ENCODE peak calls at places on chromosome 5, in ten cellular contexts. H, T, X, G, R, J, I, A, O and L are unnamed samples. For H3K4me1 and H3K9me3, the result is how much of the 10 kb centered on the place peaks cover.

GRCh38 chr5:56159521-56159947 is 73.6 kb downstream of the ANKRD55 start:
- DNase-seq in H (no peak), T (no peak), X (no peak), G (no peak), R (no peak), J (no peak), I (no peak), A (no peak), O (no peak), L (no peak)

GRCh38 chr5:142164315-142164714 is 55.7 kb downstream of the NDFIP1 start:
- DNase-seq in H (no peak), T (no peak), X (no peak), G (no peak), R (no peak), J (no peak), I (no peak), A (no peak), O (no peak), L (no peak)

GRCh38 chr5:133696006-133696584 is 83.8 kb upstream of the FSTL4 start:
- DNase-seq in H (no peak), T (no peak), X (no peak), G (no peak), R (no peak), J (no peak), I (no peak), A (no peak), O (no peak), L (no peak)

GRCh38 chr5:89513299-89514044 is 630.5 kb upstream of the MEF2C start:
- DNase-seq in H (no peak), T (no peak), X (no peak), G (no peak), R (no peak), J (no peak), I (no peak), A (no peak), O (no peak), L (no peak)

GRCh38 chr5:61416010-61416409 is 84.0 kb downstream of the ZSWIM6 start:
- DNase-seq in H (peak), T (no peak), X (no peak), G (no peak), R (no peak), J (peak), I (peak), A (no peak), O (no peak), L (no peak)

GRCh38 chr5:75909223-75909622 is 174.0 kb upstream of the SV2C start:
- DNase-seq in H (no peak), T (no peak), X (no peak), G (peak), R (no peak), J (no peak), I (no peak), A (no peak), O (no peak), L (no peak)

GRCh38 chr5:88678780-88679491 is 204.0 kb downstream of the MEF2C start:
- DNase-seq in H (no peak), T (no peak), X (no peak), G (no peak), R (no peak), J (no peak), I (no peak), A (no peak), O (no peak), L (no peak)

GRCh38 chr5:179765400-179765799 is 28.4 kb upstream of the LTC4S start:
- DNase-seq in H (peak), T (peak), X (no peak), G (peak), R (no peak), J (peak), I (no peak), A (no peak), O (peak), L (no peak)

GRCh38 chr5:78720997-78721396 is 72.4 kb upstream of the LHFPL2 start:
- DNase-seq in H (peak), T (no peak), X (no peak), G (no peak), R (no peak), J (no peak), I (no peak), A (no peak), O (peak), L (no peak)

GRCh38 chr5:138177936-138178515 is 404 bp downstream of the BRD8 start:
- DNase-seq in H (peak), T (peak), X (peak), G (peak), R (peak), J (peak), I (no peak), A (no peak), O (peak), L (peak)

GRCh38 chr5:74992791-74993190 is 59.6 kb downstream of the GCNT4 start:
- DNase-seq in H (peak), T (no peak), X (no peak), G (no peak), R (peak), J (no peak), I (no peak), A (no peak), O (no peak), L (no peak)

GRCh38 chr5:73437126-73438047 is 11.2 kb downstream of the FOXD1 start:
- DNase-seq in H (peak), T (no peak), X (no peak), G (peak), R (peak), J (peak), I (no peak), A (no peak), O (peak), L (no peak)

GRCh38 chr5:68194405-68194804 is 21.2 kb upstream of the PIK3R1 start:
- DNase-seq in H (no peak), T (no peak), X (no peak), G (no peak), R (no peak), J (no peak), I (no peak), A (no peak), O (no peak), L (no peak)

GRCh38 chr5:96662725-96663513 is 743 bp downstream of the CAST start:
- DNase-seq in H (peak), T (peak), X (peak), G (peak), R (peak), J (peak), I (peak), A (peak), O (peak), L (peak)

GRCh38 chr5:126395627-126396026 is 27.6 kb upstream of the GRAMD2B start:
- DNase-seq in H (no peak), T (no peak), X (no peak), G (no peak), R (peak), J (no peak), I (no peak), A (no peak), O (no peak), L (no peak)

GRCh38 chr5:140946578-140946977 is 19.7 kb upstream of the PCDHAC2 start:
- DNase-seq in H (peak), T (no peak), X (no peak), G (no peak), R (no peak), J (no peak), I (no peak), A (no peak), O (no peak), L (no peak)

GRCh38 chr5:36655171-36655570 is 48.8 kb downstream of the SLC1A3 start:
- DNase-seq in H (no peak), T (peak), X (no peak), G (no peak), R (no peak), J (peak), I (peak), A (no peak), O (no peak), L (no peak)

GRCh38 chr5:90981177-90981576 is 401.9 kb downstream of the ARRDC3 start:
- DNase-seq in H (no peak), T (no peak), X (no peak), G (no peak), R (no peak), J (no peak), I (no peak), A (no peak), O (no peak), L (no peak)

GRCh38 chr5:89613222-89613956 is 730.4 kb upstream of the MEF2C start:
- DNase-seq in H (peak), T (no peak), X (no peak), G (no peak), R (no peak), J (no peak), I (no peak), A (no peak), O (no peak), L (no peak)

GRCh38 chr5:35194636-35195471 is 35.4 kb downstream of the PRLR start:
- DNase-seq in H (no peak), T (no peak), X (no peak), G (no peak), R (peak), J (peak), I (no peak), A (no peak), O (no peak), L (no peak)

GRCh38 chr5:151718168-151718567 is 31.5 kb upstream of the SPARC start:
- DNase-seq in H (no peak), T (no peak), X (no peak), G (no peak), R (no peak), J (no peak), I (no peak), A (no peak), O (no peak), L (no peak)

GRCh38 chr5:170168002-170168401 is 62.3 kb downstream of the FOXI1 start:
- DNase-seq in H (no peak), T (no peak), X (no peak), G (no peak), R (no peak), J (no peak), I (no peak), A (no peak), O (no peak), L (no peak)

GRCh38 chr5:109676920-109677319 is 12.8 kb upstream of the MAN2A1 start:
- DNase-seq in H (no peak), T (no peak), X (no peak), G (no peak), R (no peak), J (no peak), I (no peak), A (no peak), O (no peak), L (no peak)

GRCh38 chr5:140298183-140298601 is 4.7 kb downstream of the PFDN1 start:
- DNase-seq in H (peak), T (no peak), X (no peak), G (no peak), R (no peak), J (peak), I (no peak), A (no peak), O (no peak), L (no peak)

GRCh38 chr5:72608297-72608696 is 101.1 kb upstream of the ZNF366 start:
- DNase-seq in H (no peak), T (no peak), X (no peak), G (peak), R (no peak), J (peak), I (no peak), A (peak), O (no peak), L (no peak)

GRCh38 chr5:103487253-103487652 is 75.3 kb downstream of the NUDT12 start:
- DNase-seq in H (no peak), T (no peak), X (no peak), G (peak), R (no peak), J (peak), I (no peak), A (no peak), O (no peak), L (no peak)

GRCh38 chr5:66361070-66361469 is 217.0 kb downstream of the SREK1 start:
- DNase-seq in H (no peak), T (no peak), X (no peak), G (no peak), R (no peak), J (no peak), I (no peak), A (no peak), O (no peak), L (no peak)

GRCh38 chr5:44844744-44845143 is 36.0 kb downstream of the MRPS30 start:
- DNase-seq in H (peak), T (no peak), X (no peak), G (no peak), R (no peak), J (no peak), I (no peak), A (no peak), O (no peak), L (no peak)

GRCh38 chr5:119168401-119168800 is 97.5 kb downstream of the DMXL1 start:
- DNase-seq in H (peak), T (no peak), X (no peak), G (no peak), R (no peak), J (no peak), I (no peak), A (no peak), O (no peak), L (no peak)

GRCh38 chr5:58999804-59000595 is 417.1 kb downstream of the RAB3C start:
- DNase-seq in H (no peak), T (no peak), X (no peak), G (peak), R (no peak), J (no peak), I (no peak), A (no peak), O (peak), L (no peak)
- H3K27ac ChIP-seq in H (no peak), T (no peak), X (no peak), G (no peak), R (no peak), J (no peak), I (no peak), A (no peak), O (peak), L (no peak)

DNA sequence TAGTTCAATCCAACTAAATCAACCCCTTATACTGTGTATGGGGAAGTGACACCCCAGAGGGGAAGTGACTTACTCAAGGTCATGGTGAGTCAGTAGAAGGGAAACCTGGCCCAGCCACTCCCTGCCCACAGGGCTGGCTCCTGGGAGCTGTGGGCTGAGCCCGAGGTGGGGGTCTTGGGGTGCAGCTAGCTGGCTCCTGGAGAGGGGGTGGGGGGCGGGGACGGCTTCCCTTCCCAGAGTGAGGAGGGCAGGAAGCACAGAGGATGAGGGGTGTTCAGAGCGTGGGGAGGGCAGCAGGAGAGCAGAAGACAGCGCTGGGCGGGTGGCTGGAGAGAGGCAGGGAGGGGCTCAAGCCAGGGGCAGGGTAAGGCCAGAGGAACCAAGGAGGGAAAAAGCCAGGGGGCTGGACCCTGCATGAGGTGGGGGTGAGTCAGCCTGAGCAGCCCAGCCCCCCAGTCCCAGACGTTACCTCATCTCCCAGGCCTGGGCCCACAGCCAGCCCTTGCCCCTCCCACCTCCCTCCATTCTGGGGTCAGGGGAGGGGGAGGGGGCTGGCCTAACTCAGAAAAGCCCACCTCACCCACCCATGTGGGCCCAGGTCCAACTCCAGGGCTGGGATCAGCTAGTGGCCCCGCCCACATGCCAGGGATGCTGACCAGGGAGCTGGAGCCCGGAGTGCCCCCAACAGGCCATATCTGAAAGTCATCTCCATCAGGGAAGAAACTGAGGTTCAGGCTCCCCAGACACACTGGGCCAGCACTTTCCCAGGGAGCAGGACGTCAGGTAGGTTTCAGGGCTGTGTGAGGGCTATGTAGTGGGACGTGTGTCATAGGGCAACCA is 2.8 kb downstream of the PDLIM7 start:
- DNase-seq in H (peak), T (peak), X (peak), G (peak), R (peak), J (peak), I (peak), A (peak), O (peak), L (no peak)
- H3K4me1 ChIP-seq in H (under half), T (under half), X (half or more), G (under half), R (under half), J (under half), I (under half), A (under half), O (half or more), L (under half)

GRCh38 chr5:166354277-166354676 is 1937.2 kb upstream of the WWC1 start:
- DNase-seq in H (peak), T (no peak), X (no peak), G (no peak), R (no peak), J (no peak), I (no peak), A (no peak), O (no peak), L (no peak)

GRCh38 chr5:166358127-166358840 is 1933.2 kb upstream of the WWC1 start:
- DNase-seq in H (no peak), T (no peak), X (no peak), G (no peak), R (no peak), J (no peak), I (no peak), A (no peak), O (no peak), L (no peak)

GRCh38 chr5:166356096-166356495 is 1935.3 kb upstream of the WWC1 start:
- DNase-seq in H (no peak), T (no peak), X (no peak), G (no peak), R (no peak), J (no peak), I (no peak), A (no peak), O (no peak), L (no peak)
- H3K9me3 ChIP-seq in H (under half), T (under half), X (under half), G (under half), R (under half), J (under half), I (under half), A (under half), O (under half), L (under half)

GRCh38 chr5:172188033-172188892 is at the start of gene STK10:
- DNase-seq in H (peak), T (peak), X (peak), G (peak), R (peak), J (peak), I (peak), A (peak), O (peak), L (peak)

GRCh38 chr5:172187118-172188032 is 649 bp downstream of the STK10 start:
- DNase-seq in H (peak), T (peak), X (peak), G (peak), R (peak), J (peak), I (peak), A (peak), O (peak), L (peak)

GRCh38 chr5:172183881-172184280 is 4.1 kb downstream of the STK10 start:
- DNase-seq in H (no peak), T (no peak), X (no peak), G (no peak), R (no peak), J (no peak), I (no peak), A (no peak), O (no peak), L (no peak)

GRCh38 chr5:172185096-172185461 is 2.9 kb downstream of the STK10 start:
- DNase-seq in H (no peak), T (no peak), X (no peak), G (no peak), R (no peak), J (no peak), I (no peak), A (no peak), O (no peak), L (no peak)

DNA sequence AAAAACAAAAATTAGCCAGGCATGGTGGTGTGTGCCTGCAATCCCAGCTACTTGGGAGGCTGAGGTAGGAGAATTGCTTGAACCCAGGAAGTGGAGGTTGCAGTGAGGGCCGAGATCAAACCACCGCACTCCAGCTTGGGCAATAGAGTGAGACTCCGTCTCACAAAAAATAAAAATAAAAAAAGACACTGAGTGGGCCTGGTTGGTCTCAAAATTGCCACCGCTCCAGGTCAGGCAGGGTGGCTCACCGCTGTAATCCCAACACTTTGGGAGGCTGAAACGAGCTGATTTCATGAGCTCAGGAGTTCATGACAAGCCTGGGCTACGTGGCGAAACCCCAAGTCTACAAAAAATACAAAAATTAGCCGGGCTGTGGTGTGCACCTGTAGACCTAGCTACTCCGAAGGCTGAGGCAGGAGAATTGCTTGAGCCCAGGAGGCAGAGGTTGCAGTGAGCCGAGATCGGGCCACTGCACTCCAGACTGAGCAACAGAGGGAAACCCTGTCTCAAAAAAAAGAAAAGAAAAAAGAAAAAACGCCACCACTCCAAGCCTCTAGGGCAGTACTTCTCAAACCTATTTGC is 1.8 kb downstream of the STK10 start:
- DNase-seq in H (no peak), T (no peak), X (no peak), G (no peak), R (no peak), J (no peak), I (no peak), A (no peak), O (no peak), L (no peak)
- H3K27ac ChIP-seq in H (peak), T (peak), X (peak), G (peak), R (peak), J (no peak), I (no peak), A (no peak), O (peak), L (peak)

DNA sequence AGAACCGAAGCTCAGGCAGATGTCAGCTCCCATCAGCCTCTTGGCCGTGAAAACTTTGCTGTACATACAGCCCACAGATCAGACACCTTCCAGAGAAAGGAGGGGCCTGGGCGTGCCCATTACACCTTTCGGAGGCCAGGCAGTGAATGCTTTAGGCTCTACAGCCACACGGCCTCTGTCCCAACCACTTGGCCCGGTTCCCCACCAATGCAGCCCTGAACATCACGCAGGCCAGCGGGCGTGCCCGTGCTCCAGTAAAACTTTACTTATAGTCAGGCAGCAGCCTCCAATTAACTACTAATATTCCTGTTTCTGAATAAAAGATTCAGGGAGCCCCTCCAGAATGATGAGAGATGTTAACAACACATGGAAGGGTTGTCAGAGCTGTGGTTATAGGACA is 23.9 kb downstream of the LPCAT1 start:
- DNase-seq in H (no peak), T (no peak), X (no peak), G (no peak), R (no peak), J (no peak), I (no peak), A (no peak), O (no peak), L (no peak)
- H3K4me1 ChIP-seq in H (under half), T (under half), X (under half), G (under half), R (under half), J (under half), I (under half), A (under half), O (under half), L (under half)

DNA sequence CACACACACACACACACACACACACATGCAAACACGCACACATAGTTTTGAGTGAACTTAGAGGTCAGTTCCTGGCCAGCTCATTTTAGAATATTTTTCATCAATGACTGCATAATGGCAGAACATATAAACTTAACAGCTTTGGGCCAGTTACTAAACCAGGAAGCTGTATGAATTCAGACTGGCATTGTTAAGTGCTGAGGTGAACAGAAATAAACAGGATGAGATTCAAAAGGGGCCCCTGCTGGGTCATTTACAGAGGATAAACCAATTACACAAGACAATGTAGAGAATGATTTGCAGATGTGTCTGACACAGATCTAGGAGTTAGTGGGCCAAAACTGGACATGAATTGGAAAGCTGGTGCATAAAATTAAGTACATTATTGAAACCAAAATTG is 44.6 kb downstream of the MARCHF11 start:
- DNase-seq in H (no peak), T (no peak), X (no peak), G (peak), R (no peak), J (no peak), I (peak), A (no peak), O (no peak), L (no peak)
- H3K9me3 ChIP-seq in H (under half), T (under half), X (under half), G (under half), R (under half), J (under half), I (under half), A (under half), O (under half), L (under half)